ENCODE peak calls at places on chromosomes 7 and 10, in ten cellular contexts. One of them, this sample, is unnamed.

GRCh38 chr7:3039787-3040186 is 3.9 kb downstream of the CARD11 start:
- DNase-seq in LoVo: no peak
- DNase-seq in stimulated activated CD4-positive, alpha-beta T cell treated with anti-CD3 and anti-CD28 coated beads, Interleukin-12 subunit alpha, Interleukin-12 subunit beta, amount 100 ng/mL, for 48 hours: no peak
- DNase-seq in AML-193: no peak
- DNase-seq in Right ventricle myocardium inferior: no peak
- DNase-seq in skeletal muscle cell: no peak
- DNase-seq in NCI-H1092: no peak
- DNase-seq in fibroblast of the conjunctiva: no peak
- DNase-seq in non-pigmented ciliary epithelial cell: no peak
- DNase-seq in HAP-1: no peak
- DNase-seq in this sample: no peak

GRCh38 chr7:115618676-115619075 is 411.9 kb downstream of the TFEC start:
- DNase-seq in stimulated activated CD4-positive, alpha-beta T cell treated with anti-CD3 and anti-CD28 coated beads, Interleukin-12 subunit alpha, Interleukin-12 subunit beta, amount 100 ng/mL, for 48 hours: no peak
- DNase-seq in fibroblast of the conjunctiva: no peak
- DNase-seq in skeletal muscle cell: peak
- DNase-seq in HAP-1: no peak
- DNase-seq in LoVo: no peak
- DNase-seq in non-pigmented ciliary epithelial cell: peak
- DNase-seq in AML-193: no peak
- DNase-seq in NCI-H1092: no peak
- DNase-seq in Right ventricle myocardium inferior: no peak
- DNase-seq in this sample: peak

GRCh38 chr10:6579904-6580278 is at the start of gene PRKCQ:
- DNase-seq in skeletal muscle cell: no peak
- DNase-seq in Right ventricle myocardium inferior: no peak
- DNase-seq in non-pigmented ciliary epithelial cell: no peak
- DNase-seq in HAP-1: peak
- DNase-seq in NCI-H1092: no peak
- DNase-seq in stimulated activated CD4-positive, alpha-beta T cell treated with anti-CD3 and anti-CD28 coated beads, Interleukin-12 subunit alpha, Interleukin-12 subunit beta, amount 100 ng/mL, for 48 hours: no peak
- DNase-seq in LoVo: peak
- DNase-seq in AML-193: no peak
- DNase-seq in fibroblast of the conjunctiva: no peak
- DNase-seq in this sample: no peak

GRCh38 chr10:15879058-15879457 is 18.8 kb upstream of the MINDY3 start:
- DNase-seq in NCI-H1092: peak
- DNase-seq in LoVo: peak
- DNase-seq in Right ventricle myocardium inferior: no peak
- DNase-seq in non-pigmented ciliary epithelial cell: peak
- DNase-seq in AML-193: peak
- DNase-seq in stimulated activated CD4-positive, alpha-beta T cell treated with anti-CD3 and anti-CD28 coated beads, Interleukin-12 subunit alpha, Interleukin-12 subunit beta, amount 100 ng/mL, for 48 hours: no peak
- DNase-seq in fibroblast of the conjunctiva: peak
- DNase-seq in HAP-1: peak
- DNase-seq in skeletal muscle cell: no peak
- DNase-seq in this sample: no peak

GRCh38 chr7:153006911-153007310 is 247.4 kb downstream of the ACTR3B start:
- DNase-seq in NCI-H1092: no peak
- DNase-seq in LoVo: no peak
- DNase-seq in AML-193: no peak
- DNase-seq in fibroblast of the conjunctiva: no peak
- DNase-seq in skeletal muscle cell: no peak
- DNase-seq in stimulated activated CD4-positive, alpha-beta T cell treated with anti-CD3 and anti-CD28 coated beads, Interleukin-12 subunit alpha, Interleukin-12 subunit beta, amount 100 ng/mL, for 48 hours: no peak
- DNase-seq in Right ventricle myocardium inferior: no peak
- DNase-seq in HAP-1: no peak
- DNase-seq in non-pigmented ciliary epithelial cell: no peak
- DNase-seq in this sample: no peak

GRCh38 chr7:117424090-117424829 is 3.0 kb downstream of the ASZ1 start:
- DNase-seq in stimulated activated CD4-positive, alpha-beta T cell treated with anti-CD3 and anti-CD28 coated beads, Interleukin-12 subunit alpha, Interleukin-12 subunit beta, amount 100 ng/mL, for 48 hours: no peak
- DNase-seq in non-pigmented ciliary epithelial cell: no peak
- DNase-seq in fibroblast of the conjunctiva: no peak
- DNase-seq in HAP-1: no peak
- DNase-seq in NCI-H1092: no peak
- DNase-seq in AML-193: no peak
- DNase-seq in skeletal muscle cell: no peak
- DNase-seq in LoVo: no peak
- DNase-seq in Right ventricle myocardium inferior: no peak
- DNase-seq in this sample: no peak

GRCh38 chr7:102115181-102115580 is 171.5 kb upstream of the SH2B2 start:
- DNase-seq in fibroblast of the conjunctiva: no peak
- DNase-seq in AML-193: no peak
- DNase-seq in HAP-1: no peak
- DNase-seq in NCI-H1092: no peak
- DNase-seq in Right ventricle myocardium inferior: no peak
- DNase-seq in skeletal muscle cell: no peak
- DNase-seq in stimulated activated CD4-positive, alpha-beta T cell treated with anti-CD3 and anti-CD28 coated beads, Interleukin-12 subunit alpha, Interleukin-12 subunit beta, amount 100 ng/mL, for 48 hours: no peak
- DNase-seq in LoVo: no peak
- DNase-seq in non-pigmented ciliary epithelial cell: no peak
- DNase-seq in this sample: no peak

GRCh38 chr7:137091396-137091795 is 222.9 kb downstream of the CHRM2 start:
- DNase-seq in stimulated activated CD4-positive, alpha-beta T cell treated with anti-CD3 and anti-CD28 coated beads, Interleukin-12 subunit alpha, Interleukin-12 subunit beta, amount 100 ng/mL, for 48 hours: no peak
- DNase-seq in HAP-1: no peak
- DNase-seq in AML-193: no peak
- DNase-seq in non-pigmented ciliary epithelial cell: no peak
- DNase-seq in fibroblast of the conjunctiva: no peak
- DNase-seq in Right ventricle myocardium inferior: no peak
- DNase-seq in skeletal muscle cell: no peak
- DNase-seq in LoVo: no peak
- DNase-seq in NCI-H1092: no peak
- DNase-seq in this sample: no peak

GRCh38 chr7:112481833-112482669 is 1.3 kb downstream of the LSMEM1 start:
- DNase-seq in AML-193: no peak
- DNase-seq in NCI-H1092: no peak
- DNase-seq in HAP-1: no peak
- DNase-seq in skeletal muscle cell: peak
- DNase-seq in LoVo: peak
- DNase-seq in fibroblast of the conjunctiva: peak
- DNase-seq in stimulated activated CD4-positive, alpha-beta T cell treated with anti-CD3 and anti-CD28 coated beads, Interleukin-12 subunit alpha, Interleukin-12 subunit beta, amount 100 ng/mL, for 48 hours: no peak
- DNase-seq in non-pigmented ciliary epithelial cell: peak
- DNase-seq in Right ventricle myocardium inferior: no peak
- DNase-seq in this sample: peak

GRCh38 chr10:112435013-112435619 is 11.6 kb downstream of the ZDHHC6 start:
- DNase-seq in AML-193: peak
- DNase-seq in LoVo: peak
- DNase-seq in stimulated activated CD4-positive, alpha-beta T cell treated with anti-CD3 and anti-CD28 coated beads, Interleukin-12 subunit alpha, Interleukin-12 subunit beta, amount 100 ng/mL, for 48 hours: no peak
- DNase-seq in Right ventricle myocardium inferior: no peak
- DNase-seq in fibroblast of the conjunctiva: peak
- DNase-seq in NCI-H1092: no peak
- DNase-seq in HAP-1: no peak
- DNase-seq in skeletal muscle cell: no peak
- DNase-seq in non-pigmented ciliary epithelial cell: no peak
- DNase-seq in this sample: no peak

GRCh38 chr10:83522456-83522855 is 616.9 kb upstream of the GHITM start:
- DNase-seq in NCI-H1092: no peak
- DNase-seq in HAP-1: no peak
- DNase-seq in fibroblast of the conjunctiva: no peak
- DNase-seq in skeletal muscle cell: no peak
- DNase-seq in stimulated activated CD4-positive, alpha-beta T cell treated with anti-CD3 and anti-CD28 coated beads, Interleukin-12 subunit alpha, Interleukin-12 subunit beta, amount 100 ng/mL, for 48 hours: no peak
- DNase-seq in AML-193: no peak
- DNase-seq in non-pigmented ciliary epithelial cell: no peak
- DNase-seq in Right ventricle myocardium inferior: no peak
- DNase-seq in LoVo: no peak
- DNase-seq in this sample: no peak

GRCh38 chr10:124864421-124865193 is 63.0 kb downstream of the ABRAXAS2 start:
- DNase-seq in LoVo: peak
- DNase-seq in HAP-1: no peak
- DNase-seq in skeletal muscle cell: no peak
- DNase-seq in stimulated activated CD4-positive, alpha-beta T cell treated with anti-CD3 and anti-CD28 coated beads, Interleukin-12 subunit alpha, Interleukin-12 subunit beta, amount 100 ng/mL, for 48 hours: no peak
- DNase-seq in AML-193: no peak
- DNase-seq in Right ventricle myocardium inferior: peak
- DNase-seq in fibroblast of the conjunctiva: no peak
- DNase-seq in non-pigmented ciliary epithelial cell: no peak
- DNase-seq in NCI-H1092: no peak
- DNase-seq in this sample: no peak